ENCODE peak calls at places on chromosome 17, in eight cellular contexts. L is GM23248, T is OCI-LY7, V is HCT116, N is GM23338, M is SK-N-SH, F is PC-9, D is hepatocyte. G is an unnamed sample.

GRCh38 chr17:82865274-82865673 is 25.5 kb upstream of the ZNF750 start:
- DNase-seq in L (no peak), T (no peak), V (no peak), N (no peak), M (no peak), F (no peak), D (no peak), G (no peak)

GRCh38 chr17:49494937-49495841 is at the start of gene NGFR:
- DNase-seq in L (peak; percentile 60), T (peak; percentile 75), V (no peak), N (peak; percentile 76), M (peak; percentile 96), F (no peak), D (peak; percentile 75), G (peak; percentile 40)

GRCh38 chr17:37438141-37438540 is 31.5 kb downstream of the TADA2A start:
- DNase-seq in L (no peak), T (peak; percentile 15), V (no peak), N (peak; percentile 65), M (no peak), F (no peak), D (no peak), G (peak; percentile 19)

GRCh38 chr17:60435244-60436170 is 13.2 kb downstream of the CHCT1 start:
- DNase-seq in L (peak; percentile 91), T (peak; percentile 70), V (peak; percentile 79), N (peak; percentile 89), M (peak; percentile 85), F (peak; percentile 72), D (peak; percentile 88), G (peak; percentile 98)

GRCh38 chr17:74012465-74012864 is 191.0 kb upstream of the RPL38 start:
- DNase-seq in L (no peak), T (no peak), V (no peak), N (no peak), M (no peak), F (no peak), D (no peak), G (no peak)

GRCh38 chr17:19368119-19368660 is 5.7 kb upstream of the B9D1 start:
- DNase-seq in L (no peak), T (no peak), V (no peak), N (no peak), M (no peak), F (no peak), D (no peak), G (no peak)

GRCh38 chr17:77555741-77556291 is 402.7 kb upstream of the TNRC6C start:
- DNase-seq in L (no peak), T (no peak), V (no peak), N (no peak), M (peak; percentile 92), F (no peak), D (peak; percentile 60), G (peak; percentile 25)

GRCh38 chr17:75345514-75346167 is 56.4 kb upstream of the SLC25A19 start:
- DNase-seq in L (no peak), T (peak; percentile 98), V (no peak), N (peak; percentile 71), M (no peak), F (no peak), D (no peak), G (no peak)

DNA sequence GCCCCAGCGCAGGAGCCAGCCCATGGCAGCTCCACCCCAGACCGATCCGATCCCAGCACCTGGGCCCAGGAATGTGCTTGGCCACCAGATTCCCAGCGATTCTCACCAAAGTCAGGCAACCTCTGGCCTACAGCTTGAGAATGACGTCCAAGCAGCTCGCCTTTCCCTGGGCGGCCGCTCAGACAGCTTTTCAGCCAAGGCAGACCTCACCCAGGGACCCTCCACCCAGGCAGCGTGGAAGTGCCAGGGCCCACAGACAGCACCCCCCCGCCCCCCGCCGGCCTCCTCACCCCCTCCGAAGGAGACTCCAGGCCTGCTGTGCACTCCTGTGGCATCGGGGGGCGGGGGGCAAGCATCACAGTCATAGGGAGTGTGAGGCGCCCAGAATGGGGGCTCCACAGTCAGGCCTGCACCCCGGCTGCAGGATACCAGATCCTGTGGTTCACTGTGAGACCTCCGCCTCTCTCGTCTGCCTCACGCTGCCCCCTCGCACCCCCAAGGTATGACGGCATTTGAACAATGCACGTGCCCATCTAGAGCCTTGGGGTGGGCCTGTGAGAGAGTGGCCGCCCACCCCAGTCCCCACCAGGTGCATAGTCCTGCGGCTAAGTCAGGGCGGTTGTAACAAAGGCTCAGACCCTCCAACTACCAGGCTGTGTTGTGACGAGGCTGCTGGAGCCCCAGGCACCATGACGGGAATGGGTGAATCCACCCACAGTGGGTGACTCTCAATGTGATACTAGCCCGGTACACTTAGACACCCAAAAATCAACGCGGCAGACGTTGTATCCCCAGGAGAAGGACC is 6.0 kb downstream of the CEP295NL start:
- DNase-seq in L (no peak), T (no peak), V (no peak), N (no peak), M (peak; percentile 50), F (no peak), D (no peak), G (no peak)
- H3K9me2 ChIP-seq in L (no peaks in the 10 kb centered on the region), T (no peaks in the 10 kb centered on the region), V (no peaks in the 10 kb centered on the region), N (no peaks in the 10 kb centered on the region), M (no peaks in the 10 kb centered on the region), F (no peaks in the 10 kb centered on the region), D (no peaks in the 10 kb centered on the region), G (no peaks in the 10 kb centered on the region)

GRCh38 chr17:80559688-80560290 is 15.2 kb downstream of the RPTOR start:
- DNase-seq in L (no peak), T (no peak), V (no peak), N (no peak), M (no peak), F (no peak), D (no peak), G (no peak)

GRCh38 chr17:80564545-80564944 is 19.9 kb downstream of the RPTOR start:
- DNase-seq in L (no peak), T (no peak), V (no peak), N (no peak), M (no peak), F (no peak), D (no peak), G (no peak)

GRCh38 chr17:80565347-80566053 is 20.9 kb downstream of the RPTOR start:
- DNase-seq in L (no peak), T (no peak), V (no peak), N (peak; percentile 47), M (no peak), F (no peak), D (no peak), G (no peak)

GRCh38 chr17:80558046-80558445 is 13.4 kb downstream of the RPTOR start:
- DNase-seq in L (no peak), T (no peak), V (no peak), N (no peak), M (no peak), F (no peak), D (no peak), G (no peak)

DNA sequence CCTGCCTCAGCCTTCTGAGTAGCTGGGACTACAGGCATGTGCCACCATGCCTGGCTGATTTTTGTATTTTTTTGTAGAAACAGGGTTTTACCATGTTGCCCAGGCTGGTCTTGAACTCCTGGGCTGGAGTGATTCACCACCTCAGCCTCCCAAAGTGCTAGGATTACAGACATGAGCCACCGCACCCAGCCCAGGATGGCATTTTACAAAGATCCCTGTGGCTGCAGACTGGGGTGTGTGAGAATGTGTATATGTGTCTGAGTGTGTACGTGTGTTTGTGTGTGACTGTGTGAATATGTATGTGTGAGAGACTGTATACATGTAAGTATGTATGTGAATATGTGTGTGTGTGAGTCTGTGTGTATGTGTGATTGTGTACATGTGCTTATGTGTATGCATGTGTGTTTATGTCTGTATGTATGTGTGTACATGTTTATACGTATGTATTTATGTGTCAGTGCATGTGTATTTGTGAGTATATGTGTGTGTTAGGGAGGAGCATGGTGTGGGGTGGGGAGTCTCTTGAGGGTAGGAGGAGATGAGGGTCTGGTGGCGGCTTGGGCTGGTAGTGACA is 17.0 kb downstream of the RPTOR start:
- DNase-seq in L (no peak), T (no peak), V (no peak), N (no peak), M (no peak), F (no peak), D (no peak), G (no peak)
- H2AFZ ChIP-seq in L (no peak overlapping the region), T (no peak overlapping the region), V (no peak overlapping the region), N (no peak overlapping the region), M (no peak overlapping the region), F (no peak overlapping the region), D (no peak overlapping the region), G (no peak overlapping the region)

DNA sequence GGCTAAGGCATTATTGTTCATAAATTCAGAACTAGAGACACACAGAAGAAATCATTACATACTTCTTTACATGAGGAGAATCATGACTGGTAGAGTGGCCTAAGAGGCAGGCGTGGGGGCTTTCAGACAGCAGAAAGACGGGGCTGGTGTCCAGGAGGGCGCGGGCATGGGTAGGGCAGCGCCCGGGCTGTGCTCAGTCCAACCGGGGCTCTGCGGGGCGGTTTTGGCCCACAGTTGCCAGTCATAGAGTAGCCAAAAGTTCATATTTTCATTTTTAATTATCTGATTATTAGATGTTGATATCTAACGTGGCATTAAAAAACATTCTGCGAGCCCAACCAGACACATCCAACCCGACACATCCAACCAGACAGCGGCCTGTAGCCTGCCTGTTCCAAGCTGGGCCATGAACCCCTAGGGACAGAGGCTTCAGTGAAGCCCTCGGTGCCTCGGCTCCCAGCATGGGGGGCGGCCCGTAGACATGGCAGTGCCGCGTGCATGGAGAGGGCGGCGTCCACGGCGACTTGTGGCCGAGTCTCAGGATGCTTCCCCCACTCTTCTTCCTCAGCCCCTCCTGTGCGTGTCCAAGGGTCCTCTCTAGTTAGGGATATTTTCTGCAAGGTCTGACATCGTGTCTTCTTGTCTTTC is 162.4 kb upstream of the CHMP6 start:
- DNase-seq in L (no peak), T (no peak), V (no peak), N (no peak), M (no peak), F (no peak), D (no peak), G (no peak)
- H3K9me2 ChIP-seq in L (no peaks in the 10 kb centered on the region), T (no peaks in the 10 kb centered on the region), V (no peaks in the 10 kb centered on the region), N (no peaks in the 10 kb centered on the region), M (no peaks in the 10 kb centered on the region), F (no peaks in the 10 kb centered on the region), D (no peaks in the 10 kb centered on the region), G (no peaks in the 10 kb centered on the region)

GRCh38 chr17:72390675-72391501 is 270.1 kb downstream of the SOX9 start:
- DNase-seq in L (peak; percentile 71), T (no peak), V (no peak), N (no peak), M (no peak), F (peak; percentile 88), D (no peak), G (peak; percentile 97)

GRCh38 chr17:72396121-72396520 is 275.3 kb downstream of the SOX9 start:
- DNase-seq in L (no peak), T (no peak), V (no peak), N (no peak), M (no peak), F (no peak), D (no peak), G (no peak)

GRCh38 chr17:72392056-72393010 is 271.5 kb downstream of the SOX9 start:
- DNase-seq in L (peak; percentile 89), T (peak; percentile 22), V (no peak), N (no peak), M (no peak), F (no peak), D (no peak), G (peak; percentile 86)

GRCh38 chr17:72394531-72394930 is 273.7 kb downstream of the SOX9 start:
- DNase-seq in L (no peak), T (no peak), V (no peak), N (no peak), M (no peak), F (peak; percentile 32), D (no peak), G (peak; percentile 69)

DNA sequence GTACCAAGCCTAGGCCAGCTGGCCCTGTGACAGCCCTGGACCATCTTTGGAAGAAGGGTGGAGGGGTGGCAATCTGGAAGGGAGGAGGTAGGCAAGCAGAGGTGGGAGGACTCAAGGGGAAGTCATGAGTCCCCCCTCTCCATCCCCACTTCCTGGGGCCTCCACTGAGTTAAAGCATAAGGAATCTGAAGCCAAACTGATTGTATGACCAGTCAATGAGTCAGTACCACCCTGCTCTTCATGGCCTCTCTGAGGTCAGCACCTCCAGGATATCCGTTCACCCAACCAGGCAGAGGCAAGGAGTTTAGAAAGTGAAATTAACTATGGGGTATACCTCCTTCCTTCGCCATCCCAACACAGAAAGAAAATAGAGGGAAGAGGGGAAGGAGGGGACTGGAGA is 272.7 kb downstream of the SOX9 start:
- DNase-seq in L (peak; percentile 85), T (no peak), V (peak; percentile 81), N (no peak), M (no peak), F (peak; percentile 69), D (no peak), G (peak; percentile 95)
- H2AFZ ChIP-seq in L (peak overlapping the region; percentile 4), T (no peak overlapping the region), V (no peak overlapping the region), N (no peak overlapping the region), M (peak overlapping the region; percentile 6), F (no peak overlapping the region), D (no peak overlapping the region), G (no peak overlapping the region)